ENCODE peak calls at places on chromosomes 11 and 22, in nine cellular contexts. One of them, this sample, is unnamed.

GRCh38 chr11:104534268-104534667 is 364.0 kb downstream of the CASP12 start:
- DNase-seq in AG09309: no peak
- DNase-seq in fibroblast of the aortic adventitia: peak; percentile 51
- DNase-seq in endothelial cell: no peak
- DNase-seq in OCI-LY7: no peak
- DNase-seq in progenitor cell of endocrine pancreas: no peak
- DNase-seq in WERI-Rb-1: no peak
- DNase-seq in lower leg skin: no peak
- DNase-seq in left lung: no peak
- DNase-seq in this sample: no peak

GRCh38 chr11:118434553-118435232 is 1.6 kb upstream of the KMT2A start:
- DNase-seq in AG09309: no peak
- DNase-seq in fibroblast of the aortic adventitia: peak; percentile 34
- DNase-seq in endothelial cell: peak; percentile 50
- DNase-seq in OCI-LY7: peak; percentile 59
- DNase-seq in progenitor cell of endocrine pancreas: peak; percentile 67
- DNase-seq in WERI-Rb-1: peak; percentile 64
- DNase-seq in lower leg skin: peak; percentile 89
- DNase-seq in left lung: peak; percentile 37
- DNase-seq in this sample: peak; percentile 67

GRCh38 chr11:122180435-122180834 is 64.4 kb upstream of the BLID start:
- DNase-seq in AG09309: peak; percentile 98
- DNase-seq in fibroblast of the aortic adventitia: peak; percentile 97
- DNase-seq in endothelial cell: no peak
- DNase-seq in OCI-LY7: no peak
- DNase-seq in progenitor cell of endocrine pancreas: no peak
- DNase-seq in WERI-Rb-1: no peak
- DNase-seq in lower leg skin: no peak
- DNase-seq in left lung: no peak
- DNase-seq in this sample: no peak

GRCh38 chr11:122751298-122752070 is 86.8 kb upstream of the CRTAM start:
- DNase-seq in AG09309: no peak
- DNase-seq in fibroblast of the aortic adventitia: peak; percentile 46
- DNase-seq in endothelial cell: no peak
- DNase-seq in OCI-LY7: no peak
- DNase-seq in progenitor cell of endocrine pancreas: no peak
- DNase-seq in WERI-Rb-1: no peak
- DNase-seq in lower leg skin: no peak
- DNase-seq in left lung: no peak
- DNase-seq in this sample: no peak

GRCh38 chr11:94791216-94791889 is 23.2 kb downstream of the AMOTL1 start:
- DNase-seq in AG09309: no peak
- DNase-seq in fibroblast of the aortic adventitia: peak; percentile 53
- DNase-seq in endothelial cell: no peak
- DNase-seq in OCI-LY7: no peak
- DNase-seq in progenitor cell of endocrine pancreas: no peak
- DNase-seq in WERI-Rb-1: no peak
- DNase-seq in lower leg skin: no peak
- DNase-seq in left lung: no peak
- DNase-seq in this sample: no peak

GRCh38 chr11:128174465-128175101 is 412.8 kb downstream of the ETS1 start:
- DNase-seq in AG09309: peak; percentile 67
- DNase-seq in fibroblast of the aortic adventitia: peak; percentile 46
- DNase-seq in endothelial cell: peak; percentile 22
- DNase-seq in OCI-LY7: no peak
- DNase-seq in progenitor cell of endocrine pancreas: no peak
- DNase-seq in WERI-Rb-1: peak; percentile 54
- DNase-seq in lower leg skin: no peak
- DNase-seq in left lung: no peak
- DNase-seq in this sample: no peak

GRCh38 chr22:27416553-27417427 is 384.8 kb downstream of the MN1 start:
- DNase-seq in AG09309: peak; percentile 71
- DNase-seq in fibroblast of the aortic adventitia: peak; percentile 92
- DNase-seq in endothelial cell: no peak
- DNase-seq in OCI-LY7: no peak
- DNase-seq in progenitor cell of endocrine pancreas: no peak
- DNase-seq in WERI-Rb-1: no peak
- DNase-seq in lower leg skin: no peak
- DNase-seq in left lung: no peak
- DNase-seq in this sample: no peak

GRCh38 chr22:33666661-33667619 is 253.3 kb downstream of the LARGE1 start:
- DNase-seq in AG09309: no peak
- DNase-seq in fibroblast of the aortic adventitia: no peak
- DNase-seq in endothelial cell: no peak
- DNase-seq in OCI-LY7: peak; percentile 6
- DNase-seq in progenitor cell of endocrine pancreas: no peak
- DNase-seq in WERI-Rb-1: no peak
- DNase-seq in lower leg skin: no peak
- DNase-seq in left lung: no peak
- DNase-seq in this sample: no peak

GRCh38 chr11:126102436-126102894 is 39.8 kb upstream of the CDON start:
- DNase-seq in AG09309: no peak
- DNase-seq in fibroblast of the aortic adventitia: peak; percentile 79
- DNase-seq in endothelial cell: no peak
- DNase-seq in OCI-LY7: no peak
- DNase-seq in progenitor cell of endocrine pancreas: no peak
- DNase-seq in WERI-Rb-1: no peak
- DNase-seq in lower leg skin: no peak
- DNase-seq in left lung: peak; percentile 72
- DNase-seq in this sample: no peak

GRCh38 chr11:20397281-20397680 is 9.8 kb downstream of the PRMT3 start:
- DNase-seq in AG09309: peak; percentile 17
- DNase-seq in fibroblast of the aortic adventitia: peak; percentile 62
- DNase-seq in endothelial cell: peak; percentile 10
- DNase-seq in OCI-LY7: peak; percentile 40
- DNase-seq in progenitor cell of endocrine pancreas: no peak
- DNase-seq in WERI-Rb-1: no peak
- DNase-seq in lower leg skin: no peak
- DNase-seq in left lung: no peak
- DNase-seq in this sample: no peak

GRCh38 chr11:96122601-96123044 is 198.7 kb upstream of the MTMR2 start:
- DNase-seq in AG09309: no peak
- DNase-seq in fibroblast of the aortic adventitia: no peak
- DNase-seq in endothelial cell: no peak
- DNase-seq in OCI-LY7: no peak
- DNase-seq in progenitor cell of endocrine pancreas: no peak
- DNase-seq in WERI-Rb-1: no peak
- DNase-seq in lower leg skin: no peak
- DNase-seq in left lung: no peak
- DNase-seq in this sample: no peak

GRCh38 chr22:30828187-30829155 is 133.8 kb downstream of the OSBP2 start:
- DNase-seq in AG09309: no peak
- DNase-seq in fibroblast of the aortic adventitia: no peak
- DNase-seq in endothelial cell: no peak
- DNase-seq in OCI-LY7: no peak
- DNase-seq in progenitor cell of endocrine pancreas: no peak
- DNase-seq in WERI-Rb-1: no peak
- DNase-seq in lower leg skin: peak; percentile 57
- DNase-seq in left lung: no peak
- DNase-seq in this sample: no peak

GRCh38 chr11:66904981-66905521 is 48.2 kb downstream of the LRFN4 start:
- DNase-seq in AG09309: no peak
- DNase-seq in fibroblast of the aortic adventitia: no peak
- DNase-seq in endothelial cell: no peak
- DNase-seq in OCI-LY7: no peak
- DNase-seq in progenitor cell of endocrine pancreas: no peak
- DNase-seq in WERI-Rb-1: no peak
- DNase-seq in lower leg skin: no peak
- DNase-seq in left lung: no peak
- DNase-seq in this sample: no peak

GRCh38 chr22:47192106-47192650 is 429.7 kb downstream of the TBC1D22A start:
- DNase-seq in AG09309: no peak
- DNase-seq in fibroblast of the aortic adventitia: no peak
- DNase-seq in endothelial cell: no peak
- DNase-seq in OCI-LY7: no peak
- DNase-seq in progenitor cell of endocrine pancreas: no peak
- DNase-seq in WERI-Rb-1: no peak
- DNase-seq in lower leg skin: peak; percentile 83
- DNase-seq in left lung: no peak
- DNase-seq in this sample: no peak

GRCh38 chr22:32475428-32476010 is 908 bp downstream of the FBXO7 start:
- DNase-seq in AG09309: peak; percentile 11
- DNase-seq in fibroblast of the aortic adventitia: peak; percentile 69
- DNase-seq in endothelial cell: peak; percentile 20
- DNase-seq in OCI-LY7: no peak
- DNase-seq in progenitor cell of endocrine pancreas: no peak
- DNase-seq in WERI-Rb-1: no peak
- DNase-seq in lower leg skin: peak; percentile 90
- DNase-seq in left lung: peak; percentile 39
- DNase-seq in this sample: no peak

GRCh38 chr11:17460406-17460805 is 16.2 kb downstream of the ABCC8 start:
- DNase-seq in AG09309: no peak
- DNase-seq in fibroblast of the aortic adventitia: no peak
- DNase-seq in endothelial cell: no peak
- DNase-seq in OCI-LY7: no peak
- DNase-seq in progenitor cell of endocrine pancreas: no peak
- DNase-seq in WERI-Rb-1: no peak
- DNase-seq in lower leg skin: no peak
- DNase-seq in left lung: no peak
- DNase-seq in this sample: no peak

GRCh38 chr22:39381009-39381755 is 18.4 kb upstream of the TAB1 start:
- DNase-seq in AG09309: no peak
- DNase-seq in fibroblast of the aortic adventitia: no peak
- DNase-seq in endothelial cell: no peak
- DNase-seq in OCI-LY7: no peak
- DNase-seq in progenitor cell of endocrine pancreas: no peak
- DNase-seq in WERI-Rb-1: no peak
- DNase-seq in lower leg skin: no peak
- DNase-seq in left lung: no peak
- DNase-seq in this sample: no peak

GRCh38 chr11:612201-612960 is 3.4 kb downstream of the IRF7 start:
- DNase-seq in AG09309: no peak
- DNase-seq in fibroblast of the aortic adventitia: no peak
- DNase-seq in endothelial cell: no peak
- DNase-seq in OCI-LY7: peak; percentile 24
- DNase-seq in progenitor cell of endocrine pancreas: no peak
- DNase-seq in WERI-Rb-1: peak; percentile 80
- DNase-seq in lower leg skin: peak; percentile 86
- DNase-seq in left lung: no peak
- DNase-seq in this sample: no peak

GRCh38 chr22:41021655-41022454 is 70.5 kb upstream of the EP300 start:
- DNase-seq in AG09309: no peak
- DNase-seq in fibroblast of the aortic adventitia: peak; percentile 27
- DNase-seq in endothelial cell: peak; percentile 58
- DNase-seq in OCI-LY7: peak; percentile 83
- DNase-seq in progenitor cell of endocrine pancreas: peak; percentile 67
- DNase-seq in WERI-Rb-1: peak; percentile 76
- DNase-seq in lower leg skin: peak; percentile 95
- DNase-seq in left lung: peak; percentile 81
- DNase-seq in this sample: peak; percentile 78
- TF ChIP-seq CTCF in AG09309: no peak
- TF ChIP-seq CTCF in fibroblast of the aortic adventitia: no peak
- TF ChIP-seq CTCF in endothelial cell: no peak
- TF ChIP-seq CTCF in OCI-LY7: peak; percentile 26
- TF ChIP-seq CTCF in progenitor cell of endocrine pancreas: peak; percentile 38
- TF ChIP-seq CTCF in WERI-Rb-1: peak; percentile 10
- TF ChIP-seq CTCF in lower leg skin: no peak
- TF ChIP-seq CTCF in left lung: no peak
- TF ChIP-seq CTCF in this sample: no peak

GRCh38 chr11:70678931-70679900 is 280.9 kb downstream of the CTTN start:
- DNase-seq in AG09309: no peak
- DNase-seq in fibroblast of the aortic adventitia: no peak
- DNase-seq in endothelial cell: no peak
- DNase-seq in OCI-LY7: no peak
- DNase-seq in progenitor cell of endocrine pancreas: no peak
- DNase-seq in WERI-Rb-1: no peak
- DNase-seq in lower leg skin: no peak
- DNase-seq in left lung: no peak
- DNase-seq in this sample: no peak
- TF ChIP-seq CTCF in AG09309: no peak
- TF ChIP-seq CTCF in fibroblast of the aortic adventitia: no peak
- TF ChIP-seq CTCF in endothelial cell: no peak
- TF ChIP-seq CTCF in OCI-LY7: no peak
- TF ChIP-seq CTCF in progenitor cell of endocrine pancreas: no peak
- TF ChIP-seq CTCF in WERI-Rb-1: no peak
- TF ChIP-seq CTCF in lower leg skin: no peak
- TF ChIP-seq CTCF in left lung: no peak
- TF ChIP-seq CTCF in this sample: no peak

GRCh38 chr11:130457909-130458729 is 9.7 kb downstream of the ADAMTS15 start:
- DNase-seq in AG09309: no peak
- DNase-seq in fibroblast of the aortic adventitia: peak; percentile 74
- DNase-seq in endothelial cell: no peak
- DNase-seq in OCI-LY7: no peak
- DNase-seq in progenitor cell of endocrine pancreas: no peak
- DNase-seq in WERI-Rb-1: no peak
- DNase-seq in lower leg skin: no peak
- DNase-seq in left lung: no peak
- DNase-seq in this sample: no peak
- TF ChIP-seq CTCF in AG09309: no peak
- TF ChIP-seq CTCF in fibroblast of the aortic adventitia: no peak
- TF ChIP-seq CTCF in endothelial cell: no peak
- TF ChIP-seq CTCF in OCI-LY7: no peak
- TF ChIP-seq CTCF in progenitor cell of endocrine pancreas: no peak
- TF ChIP-seq CTCF in WERI-Rb-1: no peak
- TF ChIP-seq CTCF in lower leg skin: no peak
- TF ChIP-seq CTCF in left lung: no peak
- TF ChIP-seq CTCF in this sample: no peak

GRCh38 chr22:23373601-23374000 is 193.3 kb downstream of the BCR start:
- DNase-seq in AG09309: no peak
- DNase-seq in fibroblast of the aortic adventitia: no peak
- DNase-seq in endothelial cell: no peak
- DNase-seq in OCI-LY7: no peak
- DNase-seq in progenitor cell of endocrine pancreas: no peak
- DNase-seq in WERI-Rb-1: no peak
- DNase-seq in lower leg skin: peak; percentile 61
- DNase-seq in left lung: no peak
- DNase-seq in this sample: no peak

GRCh38 chr22:23380230-23380573 is 199.9 kb downstream of the IGLL1 start:
- DNase-seq in AG09309: no peak
- DNase-seq in fibroblast of the aortic adventitia: no peak
- DNase-seq in endothelial cell: no peak
- DNase-seq in OCI-LY7: no peak
- DNase-seq in progenitor cell of endocrine pancreas: no peak
- DNase-seq in WERI-Rb-1: no peak
- DNase-seq in lower leg skin: no peak
- DNase-seq in left lung: no peak
- DNase-seq in this sample: no peak

GRCh38 chr22:23375031-23375827 is 194.9 kb downstream of the BCR start:
- DNase-seq in AG09309: no peak
- DNase-seq in fibroblast of the aortic adventitia: no peak
- DNase-seq in endothelial cell: no peak
- DNase-seq in OCI-LY7: no peak
- DNase-seq in progenitor cell of endocrine pancreas: no peak
- DNase-seq in WERI-Rb-1: no peak
- DNase-seq in lower leg skin: peak; percentile 77
- DNase-seq in left lung: no peak
- DNase-seq in this sample: no peak

GRCh38 chr22:23377767-23378166 is 197.5 kb downstream of the BCR start:
- DNase-seq in AG09309: no peak
- DNase-seq in fibroblast of the aortic adventitia: no peak
- DNase-seq in endothelial cell: no peak
- DNase-seq in OCI-LY7: no peak
- DNase-seq in progenitor cell of endocrine pancreas: no peak
- DNase-seq in WERI-Rb-1: no peak
- DNase-seq in lower leg skin: no peak
- DNase-seq in left lung: no peak
- DNase-seq in this sample: no peak

DNA sequence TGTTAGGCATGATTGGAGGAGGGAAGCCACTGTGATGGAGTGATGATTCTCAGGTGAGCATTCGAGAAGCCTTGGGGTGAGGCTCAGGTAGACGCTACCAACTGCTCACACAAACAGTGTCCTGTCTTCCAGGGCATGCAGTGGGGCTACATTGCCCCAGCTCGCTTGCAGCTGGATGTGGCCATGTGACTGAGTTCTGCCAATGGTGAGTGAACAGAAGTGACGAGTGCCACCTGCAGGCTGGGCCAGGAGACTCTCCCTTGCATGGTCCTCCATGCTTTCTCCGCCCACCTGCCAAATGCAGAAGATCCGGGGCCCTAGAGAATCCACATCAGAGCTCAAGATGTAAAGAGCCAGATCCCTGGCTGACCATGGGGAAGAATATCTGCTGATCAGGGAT is 195.9 kb downstream of the BCR start:
- DNase-seq in AG09309: no peak
- DNase-seq in fibroblast of the aortic adventitia: no peak
- DNase-seq in endothelial cell: peak; percentile 50
- DNase-seq in OCI-LY7: peak; percentile 50
- DNase-seq in progenitor cell of endocrine pancreas: no peak
- DNase-seq in WERI-Rb-1: peak; percentile 55
- DNase-seq in lower leg skin: peak; percentile 76
- DNase-seq in left lung: no peak
- DNase-seq in this sample: no peak
- TF ChIP-seq CTCF in AG09309: peak; percentile 16
- TF ChIP-seq CTCF in fibroblast of the aortic adventitia: peak; percentile 15
- TF ChIP-seq CTCF in endothelial cell: peak; percentile 28
- TF ChIP-seq CTCF in OCI-LY7: peak; percentile 62
- TF ChIP-seq CTCF in progenitor cell of endocrine pancreas: peak; percentile 30
- TF ChIP-seq CTCF in WERI-Rb-1: peak; percentile 49
- TF ChIP-seq CTCF in lower leg skin: no peak
- TF ChIP-seq CTCF in left lung: no peak
- TF ChIP-seq CTCF in this sample: no peak

This sample was measured in mesothelial cell of epicardium.